ENCODE peak calls at places on chromosome 6, in four cellular contexts. One of them, this sample, is unnamed.

GRCh38 chr6:138155443-138155842 is 6.3 kb upstream of the ARFGEF3 start:
- DNase-seq in anterior cingulate cortex: no peak
- DNase-seq in AG20443: no peak
- DNase-seq in activated naive CD8-positive, alpha-beta T cell treated with anti-CD3 and anti-CD28 coated beads, Interleukin-2, amount 50 U/mL, for 16 hours: no peak
- DNase-seq in this sample: no peak

GRCh38 chr6:158068893-158069799 is 87.5 kb downstream of the SYNJ2 start:
- DNase-seq in anterior cingulate cortex: no peak
- DNase-seq in AG20443: peak
- DNase-seq in activated naive CD8-positive, alpha-beta T cell treated with anti-CD3 and anti-CD28 coated beads, Interleukin-2, amount 50 U/mL, for 16 hours: no peak
- DNase-seq in this sample: no peak

GRCh38 chr6:150697515-150697914 is 97.8 kb downstream of the PLEKHG1 start:
- DNase-seq in anterior cingulate cortex: no peak
- DNase-seq in AG20443: no peak
- DNase-seq in activated naive CD8-positive, alpha-beta T cell treated with anti-CD3 and anti-CD28 coated beads, Interleukin-2, amount 50 U/mL, for 16 hours: no peak
- DNase-seq in this sample: no peak

GRCh38 chr6:136922680-136922996 is 537 bp downstream of the SLC35D3 start:
- DNase-seq in anterior cingulate cortex: no peak
- DNase-seq in AG20443: no peak
- DNase-seq in activated naive CD8-positive, alpha-beta T cell treated with anti-CD3 and anti-CD28 coated beads, Interleukin-2, amount 50 U/mL, for 16 hours: no peak
- DNase-seq in this sample: no peak

GRCh38 chr6:47318236-47318974 is 8.7 kb upstream of the TNFRSF21 start:
- DNase-seq in anterior cingulate cortex: no peak
- DNase-seq in AG20443: no peak
- DNase-seq in activated naive CD8-positive, alpha-beta T cell treated with anti-CD3 and anti-CD28 coated beads, Interleukin-2, amount 50 U/mL, for 16 hours: no peak
- DNase-seq in this sample: no peak

GRCh38 chr6:146965110-146965689 is 239.0 kb upstream of the STXBP5 start:
- DNase-seq in anterior cingulate cortex: no peak
- DNase-seq in AG20443: no peak
- DNase-seq in activated naive CD8-positive, alpha-beta T cell treated with anti-CD3 and anti-CD28 coated beads, Interleukin-2, amount 50 U/mL, for 16 hours: no peak
- DNase-seq in this sample: no peak

GRCh38 chr6:161354241-161354840 is 80.5 kb upstream of the AGPAT4 start:
- DNase-seq in anterior cingulate cortex: no peak
- DNase-seq in AG20443: no peak
- DNase-seq in activated naive CD8-positive, alpha-beta T cell treated with anti-CD3 and anti-CD28 coated beads, Interleukin-2, amount 50 U/mL, for 16 hours: no peak
- DNase-seq in this sample: no peak

GRCh38 chr6:168658059-168658458 is 217.1 kb downstream of the SMOC2 start:
- DNase-seq in anterior cingulate cortex: no peak
- DNase-seq in AG20443: no peak
- DNase-seq in activated naive CD8-positive, alpha-beta T cell treated with anti-CD3 and anti-CD28 coated beads, Interleukin-2, amount 50 U/mL, for 16 hours: no peak
- DNase-seq in this sample: no peak

This sample was measured in AG09309.